ENCODE peak calls at places on chromosome 21, in five cellular contexts. N is left lung, D is neural progenitor cell, F is right cardiac atrium, I is fibroblast of lung. J is an unnamed sample.

GRCh38 chr21:34166468-34166867 is 93.1 kb downstream of the MRPS6 start:
- DNase-seq in N (no peak), F (no peak), I (peak; percentile 23), D (no peak), J (no peak)

GRCh38 chr21:20789696-20790095 is 208.5 kb upstream of the NCAM2 start:
- DNase-seq in D (no peak), F (no peak), I (no peak), N (no peak), J (no peak)

GRCh38 chr21:27134513-27134912 is 167.6 kb upstream of the ADAMTS5 start:
- DNase-seq in F (no peak), N (no peak), I (peak; percentile 2), D (no peak), J (no peak)

GRCh38 chr21:37563641-37564340 is 197.2 kb downstream of the DYRK1A start:
- DNase-seq in D (peak; percentile 44), I (peak; percentile 93), F (peak; percentile 98), N (peak; percentile 99), J (peak; percentile 88)

GRCh38 chr21:39537571-39537970 is 75.2 kb upstream of the B3GALT5 start:
- DNase-seq in I (no peak), F (no peak), N (no peak), D (no peak), J (no peak)

GRCh38 chr21:27831177-27831576 is 864.3 kb upstream of the ADAMTS5 start:
- DNase-seq in F (no peak), N (no peak), D (no peak), I (no peak), J (no peak)

GRCh38 chr21:37710555-37711293 is 205.5 kb downstream of the KCNJ6 start:
- DNase-seq in D (no peak), N (peak; percentile 61), F (no peak), I (no peak), J (no peak)

GRCh38 chr21:27814226-27814625 is 847.3 kb upstream of the ADAMTS5 start:
- DNase-seq in D (no peak), F (no peak), N (no peak), I (no peak), J (no peak)

GRCh38 chr21:33070921-33071877 is 1.3 kb downstream of the OLIG1 start:
- DNase-seq in F (no peak), D (peak; percentile 60), I (peak; percentile 8), N (peak; percentile 86), J (no peak)

GRCh38 chr21:15604424-15604823 is 125.4 kb upstream of the USP25 start:
- DNase-seq in D (no peak), N (no peak), F (no peak), I (peak; percentile 70), J (no peak)

GRCh38 chr21:14869984-14870840 is 194.6 kb downstream of the NRIP1 start:
- DNase-seq in I (no peak), D (no peak), F (no peak), N (no peak), J (no peak)

GRCh38 chr21:26116456-26117011 is 54.0 kb downstream of the APP start:
- DNase-seq in I (peak; percentile 55), F (peak; percentile 51), N (no peak), D (no peak), J (no peak)

GRCh38 chr21:31913191-31913608 is 40.4 kb downstream of the HUNK start:
- DNase-seq in D (no peak), F (no peak), I (no peak), N (no peak), J (no peak)

GRCh38 chr21:37367758-37368535 is 1.4 kb downstream of the DYRK1A start:
- DNase-seq in N (peak; percentile 85), I (peak; percentile 55), D (peak; percentile 44), F (peak; percentile 79), J (peak; percentile 9)

GRCh38 chr21:34552324-34553198 is 40.6 kb upstream of the KCNE1 start:
- DNase-seq in D (no peak), I (no peak), F (no peak), N (no peak), J (no peak)

GRCh38 chr21:39033878-39034589 is 149.2 kb downstream of the PSMG1 start:
- DNase-seq in F (peak; percentile 82), N (peak; percentile 88), D (no peak), I (no peak), J (no peak)

GRCh38 chr21:24895885-24896734 is 711.2 kb downstream of the MRPL39 start:
- DNase-seq in D (peak; percentile 27), F (no peak), I (peak; percentile 42), N (no peak), J (no peak)

GRCh38 chr21:15508554-15508953 is 221.2 kb upstream of the USP25 start:
- DNase-seq in N (no peak), F (no peak), D (no peak), I (no peak), J (no peak)

GRCh38 chr21:32770514-32771133 is 931 bp downstream of the PAXBP1 start:
- DNase-seq in N (no peak), D (no peak), F (no peak), I (no peak), J (peak; percentile 48)

GRCh38 chr21:33101300-33102005 is 31.5 kb downstream of the OLIG1 start:
- DNase-seq in D (peak; percentile 49), I (no peak), N (peak; percentile 83), F (no peak), J (no peak)

GRCh38 chr21:29130234-29130993 is at the start of gene MAP3K7CL:
- DNase-seq in D (no peak), I (peak; percentile 100), N (no peak), F (peak; percentile 77), J (no peak)
- H3K4me3 ChIP-seq in D (no peak within 1 kb of the TSS), I (peak within 1 kb of the TSS; percentile 43), N (no peak within 1 kb of the TSS), F (no peak within 1 kb of the TSS), J (no peak within 1 kb of the TSS)

GRCh38 chr21:44088401-44088780 is 18.8 kb upstream of the PWP2 start:
- DNase-seq in N (no peak), F (no peak), D (no peak), I (no peak), J (no peak)
- H3K4me1 ChIP-seq in N (peaks cover 67% of the 10 kb centered on the region), F (peaks cover 19% of the 10 kb centered on the region), D (no peaks in the 10 kb centered on the region), I (peaks cover 3% of the 10 kb centered on the region), J (peaks cover 73% of the 10 kb centered on the region)

DNA sequence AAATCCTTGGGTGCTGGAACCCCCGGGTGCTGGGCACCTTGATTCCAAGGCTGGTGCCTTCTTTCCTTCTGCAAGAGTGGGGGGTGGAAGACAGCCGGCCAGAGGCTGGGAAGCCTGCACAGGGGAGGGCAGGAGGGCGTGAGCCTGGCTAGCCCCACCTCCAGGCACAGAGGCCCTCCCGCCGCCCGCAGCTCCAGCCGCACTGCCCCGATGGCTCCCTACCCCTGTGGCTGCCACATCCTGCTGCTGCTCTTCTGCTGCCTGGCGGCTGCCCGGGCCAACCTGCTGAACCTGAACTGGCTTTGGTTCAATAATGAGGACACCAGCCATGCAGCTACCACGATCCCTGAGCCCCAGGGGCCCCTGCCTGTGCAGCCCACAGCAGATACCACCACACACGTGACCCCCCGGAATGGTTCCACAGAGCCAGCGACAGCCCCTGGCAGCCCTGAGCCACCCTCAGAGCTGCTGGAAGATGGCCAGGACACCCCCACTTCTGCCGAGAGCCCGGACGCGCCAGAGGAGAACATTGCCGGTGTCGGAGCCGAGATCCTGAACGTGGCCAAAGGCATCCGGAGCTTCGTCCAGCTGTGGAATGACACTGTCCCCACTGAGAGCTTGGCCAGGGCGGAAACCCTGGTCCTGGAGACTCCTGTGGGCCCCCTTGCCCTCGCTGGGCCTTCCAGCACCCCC is 50.5 kb downstream of the COL18A1 start:
- DNase-seq in N (peak; percentile 81), D (no peak), I (peak; percentile 55), F (peak; percentile 87), J (no peak)
- H3K4me3 ChIP-seq in N (peak overlapping the region; percentile 14), D (no peak overlapping the region), I (peak overlapping the region; percentile 35), F (peak overlapping the region; percentile 13), J (no peak overlapping the region)

GRCh38 chr21:42237577-42237976 is 18.6 kb downstream of the ABCG1 start:
- DNase-seq in I (no peak), F (no peak), N (no peak), D (no peak), J (peak; percentile 27)
- H3K4me1 ChIP-seq in I (peaks cover 12% of the 10 kb centered on the region), F (peaks cover 22% of the 10 kb centered on the region), N (peaks cover 64% of the 10 kb centered on the region), D (peaks cover 47% of the 10 kb centered on the region), J (peaks cover 74% of the 10 kb centered on the region)

DNA sequence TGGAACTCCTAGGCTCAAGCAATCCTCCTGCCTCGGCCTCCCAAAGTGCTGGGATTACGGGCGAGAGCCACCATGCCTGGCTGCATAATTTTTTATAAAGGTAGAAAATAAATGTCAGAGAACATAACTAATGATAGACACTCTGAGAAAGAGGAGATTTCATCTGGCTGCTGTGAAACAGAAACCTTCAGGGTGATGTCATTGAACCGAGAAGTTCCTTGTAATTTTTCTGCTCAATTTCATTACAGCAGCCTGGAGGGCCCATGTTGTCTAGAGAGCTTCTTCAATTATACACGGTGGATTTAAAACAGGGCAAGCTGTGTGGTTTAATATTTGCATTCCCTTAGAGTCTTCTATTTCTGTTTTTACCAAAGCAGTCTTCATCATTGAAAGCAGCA is 64.3 kb upstream of the MORC3 start:
- DNase-seq in D (no peak), F (no peak), N (no peak), I (no peak), J (no peak)
- H3K4me3 ChIP-seq in D (no peak overlapping the region), F (no peak overlapping the region), N (no peak overlapping the region), I (no peak overlapping the region), J (no peak overlapping the region)

J was measured in CD8-positive, alpha-beta memory T cell.